ENCODE peak calls at places on chromosomes 4 and X, in five cellular contexts. J is A549, L is ovary, R is IMR-90, O is NB4. U is an unnamed sample.

GRCh38 chrX:46611658-46612362 is 38.2 kb downstream of the CHST7 start:
- DNase-seq in R (no peak), L (no peak), O (no peak), J (no peak), U (no peak)

GRCh38 chrX:156002517-156002916 is 5.0 kb downstream of the IL9R start:
- DNase-seq in J (no peak), O (peak), L (no peak), R (no peak), U (no peak)

GRCh38 chr4:22744478-22745062 is 51.8 kb downstream of the GBA3 start:
- DNase-seq in O (no peak), R (no peak), L (no peak), J (no peak), U (no peak)

GRCh38 chr4:71064521-71064920 is 71.1 kb downstream of the DCK start:
- DNase-seq in L (no peak), O (no peak), J (no peak), R (no peak), U (no peak)

GRCh38 chrX:23662853-23663252 is 4.4 kb upstream of the PRDX4 start:
- DNase-seq in R (peak), O (no peak), L (no peak), J (no peak), U (no peak)

GRCh38 chr4:76058888-76059426 is 15.6 kb upstream of the ART3 start:
- DNase-seq in O (peak), R (no peak), J (no peak), L (no peak), U (no peak)

GRCh38 chr4:151624606-151625565 is 135.9 kb downstream of the GATB start:
- DNase-seq in R (no peak), J (no peak), O (no peak), L (peak), U (no peak)

GRCh38 chr4:138672393-138672976 is 343.1 kb upstream of the NOCT start:
- DNase-seq in L (no peak), R (no peak), J (no peak), O (no peak), U (no peak)

GRCh38 chrX:14291626-14292025 is 237.7 kb upstream of the GLRA2 start:
- DNase-seq in L (no peak), O (no peak), J (no peak), R (no peak), U (no peak)

GRCh38 chrX:38807873-38808272 is 6.6 kb downstream of the MID1IP1 start:
- DNase-seq in R (no peak), O (peak), J (no peak), L (no peak), U (no peak)

GRCh38 chr4:20416800-20417199 is 165.1 kb downstream of the SLIT2 start:
- DNase-seq in L (no peak), J (no peak), R (no peak), O (no peak), U (no peak)

GRCh38 chr4:11700751-11701226 is 272.1 kb upstream of the HS3ST1 start:
- DNase-seq in O (no peak), L (no peak), R (peak), J (no peak), U (no peak)

GRCh38 chr4:118898684-118899138 is 10.1 kb downstream of the SYNPO2 start:
- DNase-seq in J (no peak), O (no peak), L (peak), R (no peak), U (no peak)

GRCh38 chrX:40061005-40061404 is 36.8 kb downstream of the BCOR start:
- DNase-seq in R (no peak), O (no peak), J (no peak), L (no peak), U (peak)

GRCh38 chr4:52837716-52838558 is 24.2 kb upstream of the RASL11B start:
- DNase-seq in O (peak), J (no peak), L (no peak), R (peak), U (peak)

GRCh38 chrX:149570668-149571067 is 16.6 kb downstream of the MAGEA9B start:
- DNase-seq in O (no peak), J (no peak), L (no peak), R (peak), U (peak)

GRCh38 chrX:120732461-120732860 is 102.6 kb upstream of the C1GALT1C1 start:
- DNase-seq in J (no peak), O (no peak), L (no peak), R (no peak), U (no peak)

GRCh38 chr4:1242506-1243450 is 6.2 kb downstream of the CTBP1 start:
- DNase-seq in R (no peak), L (no peak), O (no peak), J (no peak), U (no peak)

GRCh38 chrX:46376246-46376885 is 168.9 kb downstream of the ZNF674 start:
- DNase-seq in O (peak), L (no peak), R (peak), J (peak), U (no peak)

GRCh38 chr4:104747635-104748034 is 252.9 kb upstream of the CXXC4 start:
- DNase-seq in O (no peak), L (no peak), R (no peak), J (no peak), U (no peak)

GRCh38 chr4:14178421-14178820 is 550.9 kb upstream of the BOD1L1 start:
- DNase-seq in O (no peak), R (peak), J (no peak), L (no peak), U (no peak)

GRCh38 chr4:52959545-52959944 is 97.4 kb downstream of the RASL11B start:
- DNase-seq in R (peak), O (no peak), L (no peak), J (no peak), U (no peak)

GRCh38 chrX:20487227-20487626 is 220.5 kb upstream of the RPS6KA3 start:
- DNase-seq in R (peak), J (no peak), O (no peak), L (no peak), U (no peak)

GRCh38 chr4:67684839-67685531 is 16.0 kb downstream of the UBA6 start:
- DNase-seq in L (no peak), O (no peak), R (peak), J (no peak), U (no peak)

GRCh38 chrX:41877167-41877566 is 46.2 kb downstream of the CASK start:
- DNase-seq in L (no peak), J (no peak), O (no peak), R (no peak), U (no peak)

GRCh38 chr4:152352645-152353116 is 183.2 kb downstream of the FBXW7 start:
- DNase-seq in O (peak), R (peak), L (peak), J (peak), U (peak)

GRCh38 chr4:26176621-26177121 is 144.1 kb upstream of the RBPJ start:
- DNase-seq in L (no peak), R (peak), O (no peak), J (no peak), U (no peak)

GRCh38 chr4:25169446-25169845 is 9.2 kb upstream of the SEPSECS start:
- DNase-seq in R (no peak), J (no peak), O (no peak), L (no peak), U (no peak)

GRCh38 chr4:95190751-95191436 is 357.9 kb downstream of the UNC5C start:
- DNase-seq in O (no peak), J (no peak), R (no peak), L (no peak), U (no peak)

GRCh38 chr4:10701702-10702460 is 17.3 kb upstream of the CLNK start:
- DNase-seq in J (no peak), L (no peak), O (no peak), R (peak), U (no peak)

DNA sequence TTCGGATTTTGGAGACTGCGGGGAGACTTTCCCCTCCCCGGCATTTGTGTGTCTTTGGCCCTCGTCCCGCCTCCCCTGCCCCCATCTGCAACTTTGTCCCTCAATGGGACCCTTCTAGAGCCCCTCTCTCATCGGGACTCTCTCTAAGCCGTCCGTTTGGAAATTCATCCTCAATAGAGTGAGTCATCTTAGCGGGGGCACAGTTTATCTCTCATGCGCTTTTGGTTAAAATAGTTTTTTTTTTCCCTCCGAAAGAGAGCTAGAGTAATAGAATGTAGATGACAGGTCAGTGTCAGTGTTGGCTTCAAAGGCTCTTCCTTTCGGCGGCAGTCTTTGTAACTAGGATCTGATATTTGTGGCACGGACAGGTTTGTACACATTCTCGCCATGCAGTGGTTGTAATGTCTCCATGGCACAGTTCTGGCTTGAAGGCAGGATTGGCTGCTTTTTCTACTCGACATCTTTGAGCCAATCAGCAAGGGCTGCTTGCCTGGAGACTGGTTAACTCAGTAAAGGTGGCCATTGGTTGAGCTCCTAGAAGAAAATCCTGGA is 966 bp downstream of the N4BP2 start:
- DNase-seq in J (peak), R (peak), L (peak), O (peak), U (peak)
- TF ChIP-seq POLR2A in J (no peak), R (no peak), L (peak), O (peak), U (no peak)

GRCh38 chr4:174869334-174869733 is 40.3 kb upstream of the GLRA3 start:
- DNase-seq in O (no peak), L (no peak), R (no peak), J (no peak), U (no peak)

GRCh38 chr4:174870311-174870710 is 41.3 kb upstream of the GLRA3 start:
- DNase-seq in J (no peak), O (no peak), L (no peak), R (no peak), U (no peak)

GRCh38 chr4:174874898-174875297 is 43.3 kb upstream of the ADAM29 start:
- DNase-seq in J (no peak), O (no peak), L (no peak), R (no peak), U (no peak)

GRCh38 chr4:174871407-174871806 is 42.4 kb upstream of the GLRA3 start:
- DNase-seq in R (no peak), J (no peak), L (no peak), O (no peak), U (no peak)

GRCh38 chr4:174873931-174874330 is 44.2 kb upstream of the ADAM29 start:
- DNase-seq in J (no peak), O (peak), R (no peak), L (no peak), U (no peak)
- H3K4me3 ChIP-seq in J (no peak), O (no peak), R (no peak), L (no peak), U (no peak)

DNA sequence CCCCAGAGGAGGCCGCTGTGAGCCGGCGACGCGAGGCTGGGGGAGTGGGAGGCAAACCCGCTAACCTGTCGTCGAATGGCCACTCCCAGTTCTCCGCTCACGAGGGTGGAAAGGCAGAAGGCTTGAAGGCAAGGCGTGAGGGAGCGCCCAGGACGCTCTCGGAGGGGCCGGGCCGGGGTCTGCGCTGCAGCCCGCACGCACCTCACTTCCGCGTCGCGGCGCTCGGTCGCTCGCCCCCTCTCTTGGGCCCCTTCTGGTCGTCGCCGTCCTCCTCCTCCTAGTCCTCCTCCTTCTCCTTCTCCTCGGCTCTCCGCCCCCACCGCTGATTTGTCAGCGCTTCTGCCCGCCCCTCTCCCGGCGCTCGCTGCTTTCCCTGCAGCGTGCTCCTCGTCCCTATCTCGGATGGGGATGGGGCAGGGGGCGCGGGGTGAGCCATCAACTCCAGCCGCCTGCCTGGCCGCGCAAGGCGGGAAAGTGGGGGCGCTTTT is at the start of gene SNCA:
- DNase-seq in O (no peak), R (peak), J (peak), L (peak), U (peak)
- TF ChIP-seq POLR2A in O (no peak), R (no peak), J (no peak), L (no peak), U (no peak)

DNA sequence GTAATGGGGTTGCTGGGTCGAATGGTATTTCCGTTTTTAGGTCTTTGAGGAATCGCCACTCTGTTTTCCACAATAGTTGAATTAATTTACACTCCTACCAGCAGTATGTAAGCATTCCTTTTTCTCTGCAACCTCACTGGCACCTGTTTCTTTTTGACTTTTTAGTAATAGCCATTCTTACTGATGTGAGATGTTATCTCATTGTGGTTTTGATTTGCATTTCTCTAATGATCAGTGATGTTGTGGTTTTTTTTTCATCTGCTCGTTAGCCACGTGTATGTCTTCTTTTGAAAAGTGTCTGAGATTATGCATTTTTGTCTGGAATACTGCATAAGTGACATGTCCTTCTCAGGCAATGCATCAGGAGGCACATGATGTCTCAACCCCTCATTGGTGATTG is 28.8 kb downstream of the REPS2 start:
- DNase-seq in O (no peak), L (no peak), J (no peak), R (no peak), U (no peak)
- H3K4me3 ChIP-seq in O (no peak), L (no peak), J (no peak), R (no peak), U (no peak)

U was measured in lower leg skin.